ENCODE peak calls at places on chromosomes 1 and 21, in four cellular contexts. O is adrenal gland, I is mesendoderm, Q is aorta. Y is an unnamed sample.

GRCh38 chr1:50419907-50420248 is 3.4 kb downstream of the DMRTA2 start:
- DNase-seq in I (peak; percentile 6), O (no peak), Q (no peak), Y (no peak)

GRCh38 chr1:20184481-20184900 is 1.4 kb upstream of the UBXN10 start:
- DNase-seq in Q (no peak), O (no peak), I (peak; percentile 84), Y (no peak)

GRCh38 chr1:22826630-22827580 is 116.3 kb downstream of the EPHB2 start:
- DNase-seq in Q (no peak), I (peak; percentile 81), O (no peak), Y (no peak)

GRCh38 chr1:174858301-174858700 is 141.4 kb upstream of the CACYBP start:
- DNase-seq in Q (no peak), I (no peak), O (no peak), Y (no peak)

GRCh38 chr1:45876000-45876399 is 72.6 kb downstream of the MAST2 start:
- DNase-seq in O (no peak), I (no peak), Q (no peak), Y (no peak)

GRCh38 chr1:214241060-214241459 is 39.9 kb upstream of the SMYD2 start:
- DNase-seq in O (no peak), I (no peak), Q (no peak), Y (no peak)

GRCh38 chr1:81717230-81717629 is 83.5 kb upstream of the ADGRL2 start:
- DNase-seq in Q (no peak), I (no peak), O (no peak), Y (no peak)

GRCh38 chr1:11650331-11650991 is 3.8 kb downstream of the FBXO2 start:
- DNase-seq in O (peak; percentile 67), Q (peak; percentile 93), I (peak; percentile 85), Y (peak; percentile 44)

GRCh38 chr21:18840239-18840638 is 436.7 kb upstream of the TMPRSS15 start:
- DNase-seq in Q (no peak), I (peak; percentile 82), O (no peak), Y (no peak)

GRCh38 chr1:173205146-173206051 is 1.7 kb downstream of the TNFSF4 start:
- DNase-seq in Q (no peak), O (peak; percentile 41), I (no peak), Y (peak; percentile 80)

DNA sequence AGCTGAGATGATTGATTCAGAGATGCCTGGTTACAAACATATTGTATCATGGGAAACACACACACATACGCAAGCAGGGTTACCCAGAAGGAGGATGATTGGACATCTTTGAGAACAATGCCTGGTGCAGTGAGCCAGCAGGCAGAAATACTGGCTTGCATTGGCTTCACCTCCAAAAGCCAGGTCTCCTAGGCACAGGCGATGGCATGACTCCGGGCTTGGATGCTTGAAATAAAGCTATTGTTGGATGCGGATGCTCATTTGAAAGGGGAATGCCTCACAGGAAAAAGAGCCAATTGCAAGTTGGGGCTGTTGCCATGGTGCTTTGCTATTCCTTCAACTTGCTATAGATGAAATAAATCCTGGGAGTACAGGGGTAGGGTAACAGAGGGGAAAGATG is 180.7 kb upstream of the SGIP1 start:
- DNase-seq in Q (no peak), I (peak; percentile 57), O (no peak), Y (no peak)
- H3K27ac ChIP-seq in Q (no peak overlapping the region), I (peak overlapping the region; percentile 76), O (no peak overlapping the region), Y (no peak overlapping the region)

GRCh38 chr21:26167593-26167992 is 3.0 kb downstream of the APP start:
- DNase-seq in Q (no peak), O (no peak), I (peak; percentile 68), Y (no peak)
- H3K4me3 ChIP-seq in Q (no peak overlapping the region), O (peak overlapping the region; percentile 4), I (no peak overlapping the region), Y (no peak overlapping the region)

GRCh38 chr1:203519896-203520295 is 25.9 kb downstream of the OPTC start:
- DNase-seq in Q (peak; percentile 61), O (no peak), I (no peak), Y (no peak)

GRCh38 chr1:203521812-203522211 is 27.9 kb downstream of the OPTC start:
- DNase-seq in O (no peak), Q (no peak), I (no peak), Y (no peak)

GRCh38 chr1:203521071-203521794 is 27.3 kb downstream of the OPTC start:
- DNase-seq in I (no peak), Q (no peak), O (peak; percentile 73), Y (peak; percentile 13)

GRCh38 chr1:203519053-203519770 is 25.3 kb downstream of the OPTC start:
- DNase-seq in Q (peak; percentile 33), I (peak; percentile 96), O (no peak), Y (no peak)

DNA sequence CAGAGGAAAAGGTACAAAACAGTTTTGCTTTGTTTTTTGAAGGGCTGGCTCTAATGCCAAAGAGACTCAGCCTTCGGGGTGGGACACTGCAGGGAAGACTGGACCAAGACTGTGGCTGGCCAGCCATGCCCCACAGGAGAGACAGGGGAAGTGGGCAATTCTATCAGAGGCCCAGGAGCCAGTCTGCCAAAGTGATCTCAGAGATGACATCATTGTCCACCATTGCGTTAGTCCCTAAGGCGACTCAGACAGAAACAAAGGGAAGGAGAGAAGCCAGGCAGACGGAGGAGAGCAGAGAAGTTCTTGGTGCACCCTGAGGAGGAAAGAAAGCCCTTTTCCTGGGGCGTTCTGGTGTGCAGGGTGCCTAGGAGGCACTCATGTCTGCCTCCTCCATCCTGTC is 26.4 kb downstream of the OPTC start:
- DNase-seq in O (no peak), Q (peak; percentile 59), I (peak; percentile 49), Y (no peak)
- H3K27me3 ChIP-seq in O (no peaks in the 10 kb centered on the region), Q (no peaks in the 10 kb centered on the region), I (peaks cover 4% of the 10 kb centered on the region), Y (peaks cover under 1% of the 10 kb centered on the region)

GRCh38 chr1:44810101-44810761 is 1.9 kb downstream of the BTBD19 start:
- DNase-seq in Q (peak; percentile 92), O (peak; percentile 74), I (no peak), Y (no peak)

GRCh38 chr1:44808938-44809917 is 905 bp downstream of the BTBD19 start:
- DNase-seq in O (no peak), I (peak; percentile 66), Q (peak; percentile 84), Y (peak; percentile 88)

GRCh38 chr1:44812822-44813543 is 4.7 kb downstream of the BTBD19 start:
- DNase-seq in I (no peak), O (no peak), Q (peak; percentile 80), Y (no peak)

GRCh38 chr1:44811234-44811633 is 2.9 kb downstream of the BTBD19 start:
- DNase-seq in Q (no peak), I (no peak), O (no peak), Y (no peak)

GRCh38 chr1:44811714-44812151 is 3.4 kb downstream of the BTBD19 start:
- DNase-seq in Q (peak; percentile 81), O (no peak), I (peak; percentile 72), Y (no peak)
- H3K27ac ChIP-seq in Q (no peak overlapping the region), O (peak overlapping the region; percentile 99), I (no peak overlapping the region), Y (no peak overlapping the region)

DNA sequence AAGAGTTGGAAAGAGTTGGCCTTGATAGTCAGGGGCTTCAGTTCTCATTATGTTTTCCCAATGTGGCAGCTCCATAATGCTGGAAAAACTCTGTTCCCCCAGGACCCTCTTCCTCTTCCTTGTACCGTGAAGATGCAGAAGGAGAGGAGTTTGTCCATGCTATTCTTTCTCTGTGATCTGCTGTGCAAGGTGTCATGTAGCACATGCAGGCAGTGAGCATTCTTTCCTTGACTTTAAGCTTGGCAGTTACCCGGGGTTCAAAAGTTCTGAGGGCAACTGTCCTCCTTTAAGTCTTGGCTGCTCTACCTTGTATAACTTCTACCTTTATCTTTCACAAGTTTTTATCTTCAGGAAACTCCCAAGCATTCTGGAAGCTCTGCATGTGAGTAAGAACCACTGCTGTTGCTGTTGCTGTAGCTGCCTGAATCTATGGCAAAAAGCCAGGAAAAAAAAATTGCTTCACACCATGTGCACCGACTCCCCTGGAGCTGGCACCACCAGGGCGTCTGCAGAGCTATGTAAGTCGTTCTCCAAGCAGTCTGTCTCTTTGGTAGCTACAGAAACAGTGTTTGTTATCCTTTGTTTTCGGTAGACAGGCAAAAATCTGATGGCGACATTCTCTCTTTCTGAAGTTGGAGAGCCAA is 42.7 kb upstream of the SLC16A1 start:
- DNase-seq in O (no peak), I (peak; percentile 26), Q (peak; percentile 85), Y (no peak)
- H3K4me3 ChIP-seq in O (no peak overlapping the region), I (no peak overlapping the region), Q (no peak overlapping the region), Y (no peak overlapping the region)

GRCh38 chr1:24927473-24927872 is 2.6 kb downstream of the RUNX3 start:
- DNase-seq in O (no peak), Q (no peak), I (no peak), Y (no peak)
- H3K27me3 ChIP-seq in O (peaks cover 65% of the 10 kb centered on the region), Q (no peaks in the 10 kb centered on the region), I (peaks cover 32% of the 10 kb centered on the region), Y (peaks cover 33% of the 10 kb centered on the region)

DNA sequence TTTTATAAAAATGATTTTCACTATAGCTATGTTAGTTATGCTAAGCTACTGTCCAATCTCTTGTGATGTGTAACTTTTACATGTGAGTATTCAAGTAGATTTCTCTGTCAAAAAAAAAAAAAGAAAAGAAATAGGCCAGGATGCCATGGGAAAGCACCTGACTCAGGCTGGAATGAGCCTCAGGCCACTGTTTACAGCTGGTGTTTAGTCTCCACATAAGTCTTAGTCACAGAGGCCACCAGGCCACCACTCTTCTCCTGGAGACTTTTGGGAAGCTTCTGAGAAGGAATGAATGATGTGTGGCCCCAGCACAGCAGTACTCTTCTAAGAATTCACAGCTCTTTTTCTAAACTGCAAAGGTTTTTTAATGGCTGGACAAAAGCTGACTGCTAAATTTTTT is 48.9 kb downstream of the CHML start:
- DNase-seq in Q (no peak), I (peak; percentile 62), O (no peak), Y (no peak)
- H3K27ac ChIP-seq in Q (no peak overlapping the region), I (no peak overlapping the region), O (no peak overlapping the region), Y (no peak overlapping the region)

GRCh38 chr1:41496080-41497055 is 11.9 kb upstream of the EDN2 start:
- DNase-seq in Q (peak; percentile 97), I (peak; percentile 96), O (peak; percentile 73), Y (no peak)
- H3K4me3 ChIP-seq in Q (no peak overlapping the region), I (no peak overlapping the region), O (no peak overlapping the region), Y (no peak overlapping the region)

GRCh38 chr1:155077758-155078495 is 710 bp upstream of the EFNA3 start:
- DNase-seq in I (no peak), Q (peak; percentile 73), O (no peak), Y (no peak)
- H3K27me3 ChIP-seq in I (peaks cover 33% of the 10 kb centered on the region), Q (no peaks in the 10 kb centered on the region), O (peaks cover 32% of the 10 kb centered on the region), Y (peaks cover 65% of the 10 kb centered on the region)